ENCODE peak calls at places on chromosomes 16 and 17, in nine cellular contexts. One of them, this sample, is unnamed.

GRCh38 chr17:69412336-69412735 is 2.2 kb upstream of the MAP2K6 start:
- DNase-seq in fibroblast of mammary gland: no peak
- DNase-seq in HAP-1: no peak
- DNase-seq in CD8-positive, alpha-beta memory T cell: no peak
- DNase-seq in fibroblast of lung: no peak
- DNase-seq in aorta: no peak
- DNase-seq in AG04450: no peak
- DNase-seq in astrocyte of the spinal cord: no peak
- DNase-seq in left lung: no peak
- DNase-seq in this sample: no peak

GRCh38 chr17:72362466-72363335 is 241.9 kb downstream of the SOX9 start:
- DNase-seq in fibroblast of mammary gland: peak
- DNase-seq in HAP-1: no peak
- DNase-seq in CD8-positive, alpha-beta memory T cell: no peak
- DNase-seq in fibroblast of lung: peak
- DNase-seq in aorta: peak
- DNase-seq in AG04450: no peak
- DNase-seq in astrocyte of the spinal cord: peak
- DNase-seq in left lung: no peak
- DNase-seq in this sample: peak

GRCh38 chr17:67019126-67019507 is 25.2 kb upstream of the CACNG1 start:
- DNase-seq in fibroblast of mammary gland: no peak
- DNase-seq in HAP-1: no peak
- DNase-seq in CD8-positive, alpha-beta memory T cell: no peak
- DNase-seq in fibroblast of lung: no peak
- DNase-seq in aorta: no peak
- DNase-seq in AG04450: no peak
- DNase-seq in astrocyte of the spinal cord: no peak
- DNase-seq in left lung: no peak
- DNase-seq in this sample: no peak

GRCh38 chr16:21959050-21959449 is 5.9 kb downstream of the UQCRC2 start:
- DNase-seq in fibroblast of mammary gland: no peak
- DNase-seq in HAP-1: no peak
- DNase-seq in CD8-positive, alpha-beta memory T cell: no peak
- DNase-seq in fibroblast of lung: no peak
- DNase-seq in aorta: no peak
- DNase-seq in AG04450: no peak
- DNase-seq in astrocyte of the spinal cord: no peak
- DNase-seq in left lung: no peak
- DNase-seq in this sample: no peak

GRCh38 chr17:21104608-21105007 is 22.2 kb upstream of the DHRS7B start:
- DNase-seq in fibroblast of mammary gland: no peak
- DNase-seq in HAP-1: no peak
- DNase-seq in CD8-positive, alpha-beta memory T cell: no peak
- DNase-seq in fibroblast of lung: no peak
- DNase-seq in aorta: no peak
- DNase-seq in AG04450: no peak
- DNase-seq in astrocyte of the spinal cord: no peak
- DNase-seq in left lung: no peak
- DNase-seq in this sample: no peak

GRCh38 chr16:8505327-8505991 is 84.9 kb downstream of the TMEM114 start:
- DNase-seq in fibroblast of mammary gland: no peak
- DNase-seq in HAP-1: no peak
- DNase-seq in CD8-positive, alpha-beta memory T cell: no peak
- DNase-seq in fibroblast of lung: no peak
- DNase-seq in aorta: no peak
- DNase-seq in AG04450: no peak
- DNase-seq in astrocyte of the spinal cord: no peak
- DNase-seq in left lung: no peak
- DNase-seq in this sample: no peak

GRCh38 chr17:69581061-69581955 is 166.8 kb downstream of the MAP2K6 start:
- DNase-seq in fibroblast of mammary gland: no peak
- DNase-seq in HAP-1: no peak
- DNase-seq in CD8-positive, alpha-beta memory T cell: peak
- DNase-seq in fibroblast of lung: peak
- DNase-seq in aorta: no peak
- DNase-seq in AG04450: no peak
- DNase-seq in astrocyte of the spinal cord: peak
- DNase-seq in left lung: no peak
- DNase-seq in this sample: peak

GRCh38 chr16:12462690-12463646 is 340.7 kb downstream of the CPPED1 start:
- DNase-seq in fibroblast of mammary gland: peak
- DNase-seq in HAP-1: no peak
- DNase-seq in CD8-positive, alpha-beta memory T cell: no peak
- DNase-seq in fibroblast of lung: peak
- DNase-seq in aorta: no peak
- DNase-seq in AG04450: peak
- DNase-seq in astrocyte of the spinal cord: peak
- DNase-seq in left lung: no peak
- DNase-seq in this sample: peak

GRCh38 chr16:89921699-89922476 is 1.3 kb upstream of the TUBB3 start:
- DNase-seq in fibroblast of mammary gland: peak
- DNase-seq in HAP-1: peak
- DNase-seq in CD8-positive, alpha-beta memory T cell: no peak
- DNase-seq in fibroblast of lung: peak
- DNase-seq in aorta: peak
- DNase-seq in AG04450: peak
- DNase-seq in astrocyte of the spinal cord: peak
- DNase-seq in left lung: peak
- DNase-seq in this sample: peak

GRCh38 chr17:31281061-31281460 is 16.0 kb downstream of the OMG start:
- DNase-seq in fibroblast of mammary gland: peak
- DNase-seq in HAP-1: no peak
- DNase-seq in CD8-positive, alpha-beta memory T cell: no peak
- DNase-seq in fibroblast of lung: no peak
- DNase-seq in aorta: no peak
- DNase-seq in AG04450: no peak
- DNase-seq in astrocyte of the spinal cord: no peak
- DNase-seq in left lung: no peak
- DNase-seq in this sample: no peak

GRCh38 chr17:21243516-21244303 is 9.5 kb downstream of the NATD1 start:
- DNase-seq in fibroblast of mammary gland: no peak
- DNase-seq in HAP-1: no peak
- DNase-seq in CD8-positive, alpha-beta memory T cell: no peak
- DNase-seq in fibroblast of lung: no peak
- DNase-seq in aorta: no peak
- DNase-seq in AG04450: no peak
- DNase-seq in astrocyte of the spinal cord: no peak
- DNase-seq in left lung: no peak
- DNase-seq in this sample: no peak

GRCh38 chr17:49018116-49018612 is 21.0 kb downstream of the IGF2BP1 start:
- DNase-seq in fibroblast of mammary gland: no peak
- DNase-seq in HAP-1: no peak
- DNase-seq in CD8-positive, alpha-beta memory T cell: no peak
- DNase-seq in fibroblast of lung: no peak
- DNase-seq in aorta: no peak
- DNase-seq in AG04450: no peak
- DNase-seq in astrocyte of the spinal cord: no peak
- DNase-seq in left lung: no peak
- DNase-seq in this sample: no peak

GRCh38 chr17:40460585-40460975 is 17.3 kb downstream of the IGFBP4 start:
- DNase-seq in fibroblast of mammary gland: no peak
- DNase-seq in HAP-1: no peak
- DNase-seq in CD8-positive, alpha-beta memory T cell: no peak
- DNase-seq in fibroblast of lung: peak
- DNase-seq in aorta: no peak
- DNase-seq in AG04450: no peak
- DNase-seq in astrocyte of the spinal cord: no peak
- DNase-seq in left lung: no peak
- DNase-seq in this sample: no peak

GRCh38 chr17:73431401-73432205 is 119.8 kb upstream of the CDC42EP4 start:
- DNase-seq in fibroblast of mammary gland: no peak
- DNase-seq in HAP-1: no peak
- DNase-seq in CD8-positive, alpha-beta memory T cell: no peak
- DNase-seq in fibroblast of lung: no peak
- DNase-seq in aorta: peak
- DNase-seq in AG04450: no peak
- DNase-seq in astrocyte of the spinal cord: no peak
- DNase-seq in left lung: no peak
- DNase-seq in this sample: no peak

GRCh38 chr17:74325743-74326379 is at the start of gene KIF19:
- DNase-seq in fibroblast of mammary gland: no peak
- DNase-seq in HAP-1: peak
- DNase-seq in CD8-positive, alpha-beta memory T cell: peak
- DNase-seq in fibroblast of lung: no peak
- DNase-seq in aorta: peak
- DNase-seq in AG04450: no peak
- DNase-seq in astrocyte of the spinal cord: no peak
- DNase-seq in left lung: no peak
- DNase-seq in this sample: no peak

DNA sequence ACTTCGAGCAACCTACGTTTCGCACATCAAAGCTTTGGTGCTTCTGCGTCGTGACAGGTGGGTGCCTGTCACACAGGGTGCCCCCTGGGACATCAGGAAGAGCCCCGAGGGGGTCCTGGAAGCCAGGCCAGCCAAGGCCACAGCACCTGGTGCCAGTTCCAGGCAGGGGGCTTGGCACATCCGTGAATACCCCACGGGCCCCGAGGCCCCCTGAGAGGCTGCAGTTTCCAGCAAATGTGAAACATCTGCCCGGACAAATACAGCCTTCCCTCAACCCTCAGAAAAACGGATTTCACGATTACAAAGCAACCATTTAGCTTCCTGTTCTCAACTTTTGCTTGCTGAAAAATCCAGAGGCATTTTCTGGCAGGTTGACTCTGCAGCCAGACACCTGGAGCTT is 109.3 kb upstream of the METRNL start:
- DNase-seq in fibroblast of mammary gland: no peak
- DNase-seq in HAP-1: no peak
- DNase-seq in CD8-positive, alpha-beta memory T cell: no peak
- DNase-seq in fibroblast of lung: no peak
- DNase-seq in aorta: no peak
- DNase-seq in AG04450: no peak
- DNase-seq in astrocyte of the spinal cord: no peak
- DNase-seq in left lung: no peak
- DNase-seq in this sample: no peak
- H3K4me3 ChIP-seq in fibroblast of mammary gland: no peak
- H3K4me3 ChIP-seq in HAP-1: no peak
- H3K4me3 ChIP-seq in CD8-positive, alpha-beta memory T cell: no peak
- H3K4me3 ChIP-seq in fibroblast of lung: no peak
- H3K4me3 ChIP-seq in aorta: no peak
- H3K4me3 ChIP-seq in AG04450: no peak
- H3K4me3 ChIP-seq in astrocyte of the spinal cord: no peak
- H3K4me3 ChIP-seq in left lung: no peak
- H3K4me3 ChIP-seq in this sample: no peak

DNA sequence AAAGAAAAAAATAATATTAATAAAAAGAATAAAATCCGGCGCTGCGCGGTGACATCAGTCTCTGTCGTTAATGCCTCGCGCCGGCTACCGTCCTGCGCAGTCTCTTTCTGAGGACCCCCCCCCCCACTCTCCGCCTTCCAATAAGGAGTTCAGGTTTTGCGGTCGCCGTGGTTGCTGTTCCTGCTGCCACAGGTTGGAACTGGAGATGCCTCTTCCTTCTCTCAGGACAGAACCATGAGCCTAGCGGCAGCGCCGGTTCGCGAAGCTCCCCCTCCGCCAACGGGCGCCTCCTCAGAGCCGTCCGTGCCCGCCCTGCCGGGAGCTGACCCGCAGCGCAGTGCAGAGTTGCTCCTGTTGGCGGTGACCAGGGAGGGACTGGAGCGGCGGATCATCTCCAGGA is 2093.4 kb downstream of the TP53TG3F start:
- DNase-seq in fibroblast of mammary gland: no peak
- DNase-seq in HAP-1: no peak
- DNase-seq in CD8-positive, alpha-beta memory T cell: no peak
- DNase-seq in fibroblast of lung: no peak
- DNase-seq in aorta: no peak
- DNase-seq in AG04450: no peak
- DNase-seq in astrocyte of the spinal cord: no peak
- DNase-seq in left lung: no peak
- DNase-seq in this sample: no peak
- H3K4me3 ChIP-seq in fibroblast of mammary gland: no peak
- H3K4me3 ChIP-seq in HAP-1: no peak
- H3K4me3 ChIP-seq in CD8-positive, alpha-beta memory T cell: no peak
- H3K4me3 ChIP-seq in fibroblast of lung: no peak
- H3K4me3 ChIP-seq in aorta: no peak
- H3K4me3 ChIP-seq in AG04450: no peak
- H3K4me3 ChIP-seq in astrocyte of the spinal cord: no peak
- H3K4me3 ChIP-seq in left lung: no peak
- H3K4me3 ChIP-seq in this sample: peak

DNA sequence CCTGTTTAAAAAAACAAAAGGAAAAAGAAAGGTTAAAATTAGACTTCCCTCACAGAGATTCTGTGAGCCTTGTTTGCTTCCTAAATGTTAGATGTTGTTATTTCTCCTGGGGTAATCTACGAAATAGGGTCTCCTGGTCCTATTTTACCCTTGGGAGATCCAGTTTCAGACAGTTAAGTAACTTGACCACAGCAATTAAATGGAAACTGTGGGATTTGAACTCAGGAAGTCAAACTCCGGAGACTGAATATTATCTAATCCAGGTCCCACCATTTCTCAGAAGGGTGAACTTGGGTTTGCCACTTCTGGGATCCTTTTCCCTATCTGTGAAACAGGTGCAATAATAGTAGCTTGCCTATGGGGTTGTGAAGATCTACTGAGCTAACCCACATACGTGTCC is 6.4 kb upstream of the TMC5 start:
- DNase-seq in fibroblast of mammary gland: no peak
- DNase-seq in HAP-1: no peak
- DNase-seq in CD8-positive, alpha-beta memory T cell: no peak
- DNase-seq in fibroblast of lung: no peak
- DNase-seq in aorta: no peak
- DNase-seq in AG04450: no peak
- DNase-seq in astrocyte of the spinal cord: no peak
- DNase-seq in left lung: no peak
- DNase-seq in this sample: no peak
- H3K4me3 ChIP-seq in fibroblast of mammary gland: no peak
- H3K4me3 ChIP-seq in HAP-1: peak
- H3K4me3 ChIP-seq in CD8-positive, alpha-beta memory T cell: no peak
- H3K4me3 ChIP-seq in fibroblast of lung: no peak
- H3K4me3 ChIP-seq in aorta: no peak
- H3K4me3 ChIP-seq in AG04450: no peak
- H3K4me3 ChIP-seq in astrocyte of the spinal cord: no peak
- H3K4me3 ChIP-seq in left lung: peak
- H3K4me3 ChIP-seq in this sample: no peak

GRCh38 chr16:69926241-69926640 is 24.9 kb upstream of the CLEC18A start:
- DNase-seq in fibroblast of mammary gland: no peak
- DNase-seq in HAP-1: no peak
- DNase-seq in CD8-positive, alpha-beta memory T cell: no peak
- DNase-seq in fibroblast of lung: no peak
- DNase-seq in aorta: no peak
- DNase-seq in AG04450: no peak
- DNase-seq in astrocyte of the spinal cord: no peak
- DNase-seq in left lung: no peak
- DNase-seq in this sample: no peak

GRCh38 chr16:69927056-69927757 is 23.9 kb upstream of the CLEC18A start:
- DNase-seq in fibroblast of mammary gland: peak
- DNase-seq in HAP-1: no peak
- DNase-seq in CD8-positive, alpha-beta memory T cell: no peak
- DNase-seq in fibroblast of lung: peak
- DNase-seq in aorta: peak
- DNase-seq in AG04450: no peak
- DNase-seq in astrocyte of the spinal cord: peak
- DNase-seq in left lung: peak
- DNase-seq in this sample: peak

GRCh38 chr16:69924777-69925191 is 26.4 kb upstream of the CLEC18A start:
- DNase-seq in fibroblast of mammary gland: peak
- DNase-seq in HAP-1: no peak
- DNase-seq in CD8-positive, alpha-beta memory T cell: no peak
- DNase-seq in fibroblast of lung: peak
- DNase-seq in aorta: peak
- DNase-seq in AG04450: peak
- DNase-seq in astrocyte of the spinal cord: peak
- DNase-seq in left lung: peak
- DNase-seq in this sample: peak

GRCh38 chr16:69924041-69924775 is 26.9 kb upstream of the CLEC18A start:
- DNase-seq in fibroblast of mammary gland: no peak
- DNase-seq in HAP-1: no peak
- DNase-seq in CD8-positive, alpha-beta memory T cell: no peak
- DNase-seq in fibroblast of lung: no peak
- DNase-seq in aorta: no peak
- DNase-seq in AG04450: no peak
- DNase-seq in astrocyte of the spinal cord: no peak
- DNase-seq in left lung: no peak
- DNase-seq in this sample: no peak

GRCh38 chr16:69925311-69925710 is 25.8 kb upstream of the CLEC18A start:
- DNase-seq in fibroblast of mammary gland: no peak
- DNase-seq in HAP-1: no peak
- DNase-seq in CD8-positive, alpha-beta memory T cell: no peak
- DNase-seq in fibroblast of lung: no peak
- DNase-seq in aorta: no peak
- DNase-seq in AG04450: no peak
- DNase-seq in astrocyte of the spinal cord: no peak
- DNase-seq in left lung: no peak
- DNase-seq in this sample: no peak
- H3K4me3 ChIP-seq in fibroblast of mammary gland: peak
- H3K4me3 ChIP-seq in HAP-1: no peak
- H3K4me3 ChIP-seq in CD8-positive, alpha-beta memory T cell: no peak
- H3K4me3 ChIP-seq in fibroblast of lung: peak
- H3K4me3 ChIP-seq in aorta: peak
- H3K4me3 ChIP-seq in AG04450: peak
- H3K4me3 ChIP-seq in astrocyte of the spinal cord: no peak
- H3K4me3 ChIP-seq in left lung: no peak
- H3K4me3 ChIP-seq in this sample: peak